ENCODE peak calls at places on chromosome 19, in eight cellular contexts. I is body of pancreas, P is WERI-Rb-1, C is choroid plexus epithelial cell, U is BJ, B is RWPE1, E is A549, M is endothelial cell. A is an unnamed sample.

GRCh38 chr19:17429661-17430101 is 9.8 kb downstream of the MVB12A start:
- DNase-seq in B (no peak), M (no peak), E (no peak), C (no peak), U (no peak), P (no peak), I (no peak), A (no peak)

GRCh38 chr19:35051796-35052195 is 10.3 kb downstream of the HPN start:
- DNase-seq in M (no peak), E (no peak), P (no peak), C (no peak), I (no peak), U (no peak), B (no peak), A (no peak)

GRCh38 chr19:41933693-41934426 is 5.6 kb upstream of the ERFL start:
- DNase-seq in P (no peak), C (no peak), U (no peak), E (peak), I (no peak), B (no peak), M (no peak), A (no peak)

GRCh38 chr19:1343026-1343425 is 40.7 kb upstream of the NDUFS7 start:
- DNase-seq in B (no peak), I (no peak), P (no peak), M (no peak), U (no peak), E (no peak), C (peak), A (no peak)

GRCh38 chr19:17242431-17243208 is 3.1 kb downstream of the NR2F6 start:
- DNase-seq in M (no peak), B (no peak), I (no peak), E (no peak), U (no peak), C (no peak), P (no peak), A (no peak)

GRCh38 chr19:40780582-40780981 is 2.5 kb downstream of the RAB4B start:
- DNase-seq in C (no peak), U (no peak), I (no peak), B (no peak), M (no peak), P (no peak), E (no peak), A (no peak)

GRCh38 chr19:24004166-24004565 is 82.8 kb upstream of the ZNF254 start:
- DNase-seq in E (no peak), C (no peak), I (no peak), U (no peak), P (no peak), M (no peak), B (peak), A (no peak)

GRCh38 chr19:3609779-3610719 is 3.4 kb upstream of the TBXA2R start:
- DNase-seq in B (no peak), E (peak), P (no peak), I (no peak), U (no peak), M (no peak), C (peak), A (no peak)

GRCh38 chr19:28349604-28350003 is 863.3 kb downstream of the UQCRFS1 start:
- DNase-seq in U (no peak), I (no peak), B (no peak), P (no peak), E (no peak), C (no peak), M (no peak), A (no peak)

GRCh38 chr19:40759352-40759751 is 8.3 kb downstream of the SNRPA start:
- DNase-seq in M (no peak), P (no peak), E (no peak), C (no peak), U (no peak), B (no peak), I (no peak), A (no peak)

GRCh38 chr19:32662186-32662585 is 12.8 kb downstream of the ANKRD27 start:
- DNase-seq in E (no peak), P (no peak), I (no peak), C (peak), U (no peak), M (no peak), B (no peak), A (no peak)

GRCh38 chr19:15623711-15624318 is 8.8 kb downstream of the CYP4F8 start:
- DNase-seq in M (no peak), U (no peak), E (no peak), I (no peak), B (no peak), P (no peak), C (no peak), A (no peak)

GRCh38 chr19:1884291-1884718 is 991 bp downstream of the ABHD17A start:
- DNase-seq in I (no peak), C (no peak), E (no peak), M (no peak), B (no peak), P (no peak), U (no peak), A (no peak)

GRCh38 chr19:13277104-13277809 is 127.0 kb downstream of the IER2 start:
- DNase-seq in C (peak), E (peak), B (peak), M (peak), I (peak), P (peak), U (peak), A (peak)

GRCh38 chr19:32674153-32674958 is 624 bp downstream of the ANKRD27 start:
- DNase-seq in I (no peak), E (no peak), C (no peak), M (peak), B (no peak), P (no peak), U (no peak), A (no peak)

GRCh38 chr19:48993175-48994034 is at the start of the genes GYS1 and RUVBL2:
- DNase-seq in U (peak), P (peak), I (peak), C (peak), M (peak), B (peak), E (peak), A (peak)

GRCh38 chr19:51108066-51108804 is at the start of gene CTU1:
- DNase-seq in B (peak), U (peak), C (peak), I (peak), M (peak), E (peak), P (peak), A (peak)
- TF ChIP-seq CTCF in B (no peak), U (no peak), C (no peak), I (peak), M (no peak), E (no peak), P (no peak), A (no peak)

GRCh38 chr19:19493841-19494546 is 21.4 kb downstream of the TSSK6 start:
- DNase-seq in M (no peak), B (no peak), C (no peak), P (no peak), I (no peak), E (no peak), U (no peak), A (no peak)
- TF ChIP-seq CTCF in M (no peak), B (no peak), C (no peak), P (no peak), I (no peak), E (no peak), U (no peak), A (no peak)

DNA sequence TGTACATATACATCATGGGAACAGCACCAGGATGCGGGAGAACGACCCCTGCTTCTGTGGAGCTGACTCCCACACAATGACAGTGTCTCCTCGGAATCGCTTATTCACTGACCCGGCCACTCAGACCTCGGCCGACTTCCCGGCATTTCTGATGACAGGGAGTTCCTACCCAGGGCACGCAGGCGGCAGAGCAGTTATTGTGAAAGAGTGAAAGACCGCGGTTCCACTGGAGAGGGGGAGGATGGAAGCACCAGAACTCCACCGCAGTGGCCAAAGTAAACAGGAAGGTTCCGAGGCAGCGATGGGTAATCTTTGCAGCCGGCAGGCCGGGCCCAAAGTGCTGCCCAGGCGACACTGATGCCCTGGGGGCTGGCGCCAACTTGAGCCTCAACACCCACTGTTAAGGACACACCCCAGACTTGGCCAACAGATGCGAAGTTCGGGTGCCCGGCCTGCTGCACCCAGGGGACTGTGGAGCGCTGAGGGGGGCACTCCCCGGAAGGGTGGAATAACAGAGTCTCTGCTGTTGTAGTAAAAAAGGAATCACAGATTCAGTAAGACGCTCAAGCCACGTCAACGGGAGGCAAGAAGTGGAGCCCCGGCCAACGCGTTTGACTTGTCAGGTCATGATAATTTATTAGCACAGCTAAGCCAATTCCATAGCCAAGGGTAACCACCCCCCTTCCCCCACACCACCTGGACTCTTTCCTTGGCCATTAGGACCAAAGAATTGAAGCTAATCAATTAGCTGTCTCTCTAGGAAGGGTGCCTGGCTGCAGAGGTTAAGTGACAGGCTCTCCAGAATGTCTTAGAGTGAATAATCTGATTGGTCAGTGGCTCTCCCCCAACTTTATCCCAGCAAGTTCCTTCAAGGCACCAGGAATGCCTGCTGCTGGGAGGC is 5.8 kb downstream of the MLLT1 start:
- DNase-seq in C (peak), E (no peak), U (peak), M (no peak), I (peak), P (peak), B (peak), A (peak)
- TF ChIP-seq CTCF in C (no peak), E (no peak), U (no peak), M (no peak), I (no peak), P (no peak), B (no peak), A (no peak)

DNA sequence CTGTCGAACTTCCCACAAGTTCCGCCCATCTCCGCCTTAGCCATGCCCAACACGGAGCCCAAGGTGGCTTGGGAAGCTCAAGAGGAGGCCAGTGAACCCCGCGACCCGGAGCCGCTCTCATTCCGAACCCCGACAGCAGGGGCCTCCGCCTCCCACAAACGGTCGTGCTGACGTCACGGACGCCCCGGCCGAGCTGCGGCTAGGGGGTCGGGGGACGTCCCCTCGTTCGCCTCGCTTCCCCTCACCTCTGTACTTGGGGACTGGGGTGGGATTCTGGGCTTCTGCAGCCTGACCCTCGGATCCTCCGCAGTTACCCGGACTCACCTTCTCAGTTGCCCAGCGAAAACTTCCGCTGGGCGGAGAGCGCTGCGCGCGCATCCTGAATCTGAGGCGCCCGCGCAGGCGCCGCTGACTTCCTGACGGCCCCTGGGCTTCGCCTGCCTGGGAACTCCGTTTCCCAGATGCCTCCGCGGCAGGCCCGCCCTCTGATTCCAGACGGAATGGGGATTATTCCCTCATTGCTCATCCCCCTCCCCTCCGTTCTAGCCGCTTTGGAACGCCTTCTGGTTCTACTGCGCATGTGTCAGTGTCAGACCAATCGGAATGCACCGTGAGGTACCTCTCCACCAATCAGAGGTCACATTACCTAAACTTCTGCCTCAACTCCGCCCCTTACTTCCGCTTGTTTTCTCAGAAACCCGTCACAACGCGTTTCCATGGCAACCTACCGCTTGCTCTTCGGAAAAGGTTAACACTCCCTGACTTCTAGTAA is at the start of gene VRK3:
- DNase-seq in U (peak), I (peak), B (peak), M (peak), C (peak), E (peak), P (peak), A (peak)
- TF ChIP-seq CTCF in U (peak), I (no peak), B (no peak), M (no peak), C (no peak), E (no peak), P (no peak), A (no peak)

DNA sequence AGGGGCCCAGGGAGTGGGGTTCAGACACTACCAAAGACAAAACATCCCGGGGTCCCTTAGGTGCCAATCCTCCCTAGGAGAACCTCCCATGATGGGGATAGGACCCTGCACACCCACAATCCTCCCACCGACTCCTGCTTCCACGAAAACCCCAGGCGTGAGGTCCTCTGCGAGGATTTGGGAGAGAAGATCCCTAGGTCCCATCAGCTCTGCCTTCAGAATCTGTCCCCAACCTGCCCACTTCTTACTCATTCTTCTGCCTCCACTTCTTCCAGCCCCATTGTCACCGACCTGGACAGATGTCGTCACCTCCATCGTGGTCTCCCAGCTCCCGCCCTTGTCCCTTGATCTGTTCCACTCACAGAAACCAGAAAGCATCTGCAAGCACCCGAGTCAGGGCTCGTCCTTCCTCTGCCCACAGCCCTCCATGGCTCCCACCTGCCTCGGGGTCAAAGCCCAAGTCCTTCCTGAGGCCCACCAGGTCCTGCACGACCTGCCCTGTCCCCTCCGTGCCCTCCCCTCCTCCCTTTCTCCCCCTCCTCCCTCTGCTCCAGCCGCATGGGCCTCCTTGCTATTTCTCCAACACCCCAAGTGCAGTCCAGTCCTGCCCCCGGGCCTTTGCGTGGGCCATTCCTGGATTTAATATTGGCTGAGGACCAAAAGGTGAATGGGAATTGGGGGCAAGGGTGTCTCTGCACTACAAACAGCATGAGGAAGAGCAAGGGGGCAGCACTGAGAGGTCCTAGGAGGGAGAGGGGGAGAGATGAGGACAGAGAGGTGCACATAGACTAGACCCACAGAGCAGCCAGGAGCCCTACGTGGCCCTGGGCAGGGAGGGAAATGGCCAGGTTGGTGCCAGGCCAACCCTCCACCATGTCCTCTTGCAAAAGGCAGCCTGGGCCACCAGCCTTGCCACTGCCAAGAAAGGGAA is 51.3 kb downstream of the PTPRS start:
- DNase-seq in I (no peak), B (no peak), E (no peak), M (no peak), P (no peak), U (no peak), C (no peak), A (no peak)
- TF ChIP-seq CTCF in I (no peak), B (no peak), E (no peak), M (no peak), P (peak), U (peak), C (peak), A (no peak)

A was measured in epithelial cell of proximal tubule.